ENCODE peak calls at places on chromosomes 4 and X, in seven cellular contexts. One of them, this sample, is unnamed. For H3K4me1, the result is how much of the 10 kb centered on the place peaks cover.

GRCh38 chr4:159298502-159298901 is 195.6 kb downstream of the RAPGEF2 start:
- DNase-seq in lower lobe of right lung: no peak
- DNase-seq in adrenal gland: no peak
- DNase-seq in tibial nerve: no peak
- DNase-seq in ovary: no peak
- DNase-seq in aorta: no peak
- DNase-seq in PC-3: no peak
- DNase-seq in this sample: no peak

GRCh38 chr4:38241541-38241940 is 281.3 kb downstream of the PTTG2 start:
- DNase-seq in lower lobe of right lung: no peak
- DNase-seq in adrenal gland: no peak
- DNase-seq in tibial nerve: no peak
- DNase-seq in ovary: no peak
- DNase-seq in aorta: no peak
- DNase-seq in PC-3: no peak
- DNase-seq in this sample: no peak

GRCh38 chr4:11635336-11635735 is 206.6 kb upstream of the HS3ST1 start:
- DNase-seq in lower lobe of right lung: no peak
- DNase-seq in adrenal gland: no peak
- DNase-seq in tibial nerve: no peak
- DNase-seq in ovary: no peak
- DNase-seq in aorta: no peak
- DNase-seq in PC-3: peak
- DNase-seq in this sample: no peak

GRCh38 chr4:124449881-124450280 is 262.7 kb downstream of the ANKRD50 start:
- DNase-seq in lower lobe of right lung: no peak
- DNase-seq in adrenal gland: no peak
- DNase-seq in tibial nerve: no peak
- DNase-seq in ovary: no peak
- DNase-seq in aorta: no peak
- DNase-seq in PC-3: no peak
- DNase-seq in this sample: no peak

GRCh38 chr4:132266374-132266773 is 882.7 kb upstream of the PCDH10 start:
- DNase-seq in lower lobe of right lung: no peak
- DNase-seq in adrenal gland: no peak
- DNase-seq in tibial nerve: no peak
- DNase-seq in ovary: no peak
- DNase-seq in aorta: no peak
- DNase-seq in PC-3: no peak
- DNase-seq in this sample: no peak

GRCh38 chrX:46770006-46770816 is 11.3 kb upstream of the SLC9A7 start:
- DNase-seq in lower lobe of right lung: no peak
- DNase-seq in adrenal gland: peak
- DNase-seq in tibial nerve: no peak
- DNase-seq in ovary: no peak
- DNase-seq in aorta: no peak
- DNase-seq in PC-3: peak
- DNase-seq in this sample: no peak

GRCh38 chrX:41137589-41137988 is 52.3 kb downstream of the USP9X start:
- DNase-seq in lower lobe of right lung: no peak
- DNase-seq in adrenal gland: no peak
- DNase-seq in tibial nerve: no peak
- DNase-seq in ovary: no peak
- DNase-seq in aorta: no peak
- DNase-seq in PC-3: peak
- DNase-seq in this sample: no peak

GRCh38 chr4:69497081-69497480 is 1.4 kb upstream of the UGT2B4 start:
- DNase-seq in lower lobe of right lung: no peak
- DNase-seq in adrenal gland: no peak
- DNase-seq in tibial nerve: no peak
- DNase-seq in ovary: no peak
- DNase-seq in aorta: no peak
- DNase-seq in PC-3: peak
- DNase-seq in this sample: no peak

GRCh38 chr4:121711263-121712000 is 14.7 kb upstream of the ANXA5 start:
- DNase-seq in lower lobe of right lung: peak
- DNase-seq in adrenal gland: peak
- DNase-seq in tibial nerve: peak
- DNase-seq in ovary: peak
- DNase-seq in aorta: peak
- DNase-seq in PC-3: peak
- DNase-seq in this sample: peak

GRCh38 chr4:74904509-74904908 is 28.4 kb upstream of the PARM1 start:
- DNase-seq in lower lobe of right lung: no peak
- DNase-seq in adrenal gland: no peak
- DNase-seq in tibial nerve: no peak
- DNase-seq in ovary: no peak
- DNase-seq in aorta: no peak
- DNase-seq in PC-3: no peak
- DNase-seq in this sample: no peak

GRCh38 chr4:14155803-14156202 is 528.3 kb upstream of the BOD1L1 start:
- DNase-seq in lower lobe of right lung: no peak
- DNase-seq in adrenal gland: no peak
- DNase-seq in tibial nerve: no peak
- DNase-seq in ovary: no peak
- DNase-seq in aorta: no peak
- DNase-seq in PC-3: no peak
- DNase-seq in this sample: no peak

GRCh38 chr4:7630559-7631287 is 196.0 kb upstream of the PSAPL1 start:
- DNase-seq in lower lobe of right lung: peak
- DNase-seq in adrenal gland: peak
- DNase-seq in tibial nerve: peak
- DNase-seq in ovary: peak
- DNase-seq in aorta: peak
- DNase-seq in PC-3: peak
- DNase-seq in this sample: peak

DNA sequence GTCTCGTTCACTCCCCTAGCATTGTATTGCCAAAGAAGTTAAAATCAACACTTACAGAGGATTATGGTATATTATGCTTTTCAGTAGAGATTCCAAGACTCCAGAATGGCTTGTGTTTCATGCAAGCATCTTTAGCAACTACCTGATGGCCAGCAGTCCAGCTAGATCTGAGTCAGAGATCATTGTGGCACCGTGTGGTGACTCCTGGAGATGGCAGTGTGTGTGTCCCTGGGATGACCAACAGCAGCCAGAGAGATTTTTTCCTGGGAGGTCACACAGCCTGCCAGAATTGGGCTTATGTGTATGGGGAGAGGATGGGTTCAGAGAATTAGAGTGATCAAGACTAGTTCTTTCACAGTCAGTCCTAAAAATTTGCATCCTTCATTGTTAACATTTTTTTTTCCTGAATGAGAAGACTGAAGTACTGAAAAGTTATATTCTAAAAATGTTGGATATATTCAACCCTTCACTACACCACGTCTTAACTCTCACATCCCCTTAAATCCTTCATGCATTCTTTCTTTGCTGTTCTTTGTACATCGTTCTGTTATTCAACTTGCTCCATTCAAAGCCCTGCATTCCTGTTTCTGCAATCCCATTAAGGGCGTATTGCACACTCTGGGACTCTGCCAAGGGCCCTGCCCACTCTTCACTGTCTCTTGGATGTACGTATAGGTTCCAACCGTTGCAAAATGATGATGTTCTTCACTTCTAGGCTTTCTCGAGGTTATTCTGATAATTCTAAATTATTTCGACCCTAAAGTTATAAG is 12.4 kb downstream of the TENM3 start:
- DNase-seq in lower lobe of right lung: no peak
- DNase-seq in adrenal gland: no peak
- DNase-seq in tibial nerve: no peak
- DNase-seq in ovary: no peak
- DNase-seq in aorta: no peak
- DNase-seq in PC-3: no peak
- DNase-seq in this sample: no peak
- H3K27ac ChIP-seq in lower lobe of right lung: no peak
- H3K27ac ChIP-seq in adrenal gland: no peak
- H3K27ac ChIP-seq in tibial nerve: no peak
- H3K27ac ChIP-seq in ovary: no peak
- H3K27ac ChIP-seq in aorta: no peak
- H3K27ac ChIP-seq in PC-3: no peak
- H3K27ac ChIP-seq in this sample: no peak

GRCh38 chr4:148441624-148441985 is 609 bp downstream of the NR3C2 start:
- DNase-seq in lower lobe of right lung: no peak
- DNase-seq in adrenal gland: peak
- DNase-seq in tibial nerve: no peak
- DNase-seq in ovary: no peak
- DNase-seq in aorta: no peak
- DNase-seq in PC-3: peak
- DNase-seq in this sample: no peak

GRCh38 chr4:148437439-148437838 is 4.8 kb downstream of the NR3C2 start:
- DNase-seq in lower lobe of right lung: no peak
- DNase-seq in adrenal gland: no peak
- DNase-seq in tibial nerve: no peak
- DNase-seq in ovary: no peak
- DNase-seq in aorta: no peak
- DNase-seq in PC-3: no peak
- DNase-seq in this sample: no peak

GRCh38 chr4:148436512-148436911 is 5.7 kb downstream of the NR3C2 start:
- DNase-seq in lower lobe of right lung: no peak
- DNase-seq in adrenal gland: no peak
- DNase-seq in tibial nerve: no peak
- DNase-seq in ovary: no peak
- DNase-seq in aorta: no peak
- DNase-seq in PC-3: no peak
- DNase-seq in this sample: no peak

GRCh38 chr4:148435654-148436406 is 6.4 kb downstream of the NR3C2 start:
- DNase-seq in lower lobe of right lung: no peak
- DNase-seq in adrenal gland: no peak
- DNase-seq in tibial nerve: no peak
- DNase-seq in ovary: peak
- DNase-seq in aorta: no peak
- DNase-seq in PC-3: no peak
- DNase-seq in this sample: peak

DNA sequence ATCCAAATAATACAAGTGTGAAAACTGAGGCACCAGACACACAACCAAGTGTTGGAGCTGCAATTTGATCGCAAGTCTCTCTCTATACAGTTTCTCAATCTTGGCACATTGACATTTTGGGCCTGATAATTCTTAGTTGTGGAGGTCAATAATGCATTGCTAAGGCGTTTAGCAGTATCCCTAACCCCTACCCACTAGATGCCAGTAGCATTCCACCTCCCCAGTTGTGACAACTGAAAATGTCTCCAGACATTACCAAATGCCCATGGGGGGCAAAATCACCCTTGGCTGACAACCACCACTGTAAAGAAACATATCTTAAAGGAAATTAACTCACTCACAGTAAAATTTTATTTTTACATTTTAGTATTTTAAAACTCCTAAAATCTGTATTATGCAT is 4.2 kb downstream of the NR3C2 start:
- DNase-seq in lower lobe of right lung: no peak
- DNase-seq in adrenal gland: no peak
- DNase-seq in tibial nerve: no peak
- DNase-seq in ovary: no peak
- DNase-seq in aorta: no peak
- DNase-seq in PC-3: no peak
- DNase-seq in this sample: no peak
- H3K4me1 ChIP-seq in lower lobe of right lung: half or more
- H3K4me1 ChIP-seq in adrenal gland: under half
- H3K4me1 ChIP-seq in tibial nerve: half or more
- H3K4me1 ChIP-seq in ovary: under half
- H3K4me1 ChIP-seq in aorta: under half
- H3K4me1 ChIP-seq in PC-3: under half
- H3K4me1 ChIP-seq in this sample: under half

DNA sequence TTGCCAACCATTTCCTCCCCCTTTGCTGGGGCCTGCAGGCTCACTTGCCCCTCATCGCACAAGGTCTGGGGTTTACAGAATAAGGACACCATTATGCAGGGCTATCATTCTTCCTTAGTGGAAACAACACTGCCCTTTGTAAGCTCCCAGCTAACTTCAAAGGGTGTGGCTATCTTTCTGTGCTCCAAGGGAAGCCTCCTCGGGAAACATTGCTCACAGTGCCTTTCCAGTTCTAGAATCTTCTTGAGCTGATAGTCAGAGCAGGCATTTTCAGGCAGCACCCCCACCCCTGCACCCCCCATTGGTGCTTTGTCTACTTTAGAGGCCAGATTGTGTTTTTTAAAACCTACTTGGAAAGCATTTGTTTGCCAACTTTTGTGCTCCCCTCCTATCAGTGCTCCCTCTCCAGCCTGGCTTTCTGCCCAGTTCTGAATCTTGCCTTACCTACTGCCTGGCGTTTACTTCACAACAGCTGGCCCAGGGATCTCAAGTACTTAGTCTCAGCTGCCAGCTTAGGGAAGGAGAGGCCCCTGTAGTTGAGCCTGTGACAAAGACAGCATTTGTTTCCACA is 53.5 kb downstream of the PLAC1 start:
- DNase-seq in lower lobe of right lung: peak
- DNase-seq in adrenal gland: peak
- DNase-seq in tibial nerve: no peak
- DNase-seq in ovary: peak
- DNase-seq in aorta: no peak
- DNase-seq in PC-3: peak
- DNase-seq in this sample: no peak
- H3K27ac ChIP-seq in lower lobe of right lung: no peak
- H3K27ac ChIP-seq in adrenal gland: no peak
- H3K27ac ChIP-seq in tibial nerve: no peak
- H3K27ac ChIP-seq in ovary: no peak
- H3K27ac ChIP-seq in aorta: no peak
- H3K27ac ChIP-seq in PC-3: peak
- H3K27ac ChIP-seq in this sample: peak

GRCh38 chr4:26323807-26324206 is 3.0 kb downstream of the RBPJ start:
- DNase-seq in lower lobe of right lung: no peak
- DNase-seq in adrenal gland: no peak
- DNase-seq in tibial nerve: no peak
- DNase-seq in ovary: no peak
- DNase-seq in aorta: no peak
- DNase-seq in PC-3: no peak
- DNase-seq in this sample: no peak

GRCh38 chr4:26322349-26322748 is 1.5 kb downstream of the RBPJ start:
- DNase-seq in lower lobe of right lung: no peak
- DNase-seq in adrenal gland: no peak
- DNase-seq in tibial nerve: no peak
- DNase-seq in ovary: no peak
- DNase-seq in aorta: no peak
- DNase-seq in PC-3: no peak
- DNase-seq in this sample: no peak

GRCh38 chr4:26326791-26327190 is 6.0 kb downstream of the RBPJ start:
- DNase-seq in lower lobe of right lung: no peak
- DNase-seq in adrenal gland: no peak
- DNase-seq in tibial nerve: no peak
- DNase-seq in ovary: no peak
- DNase-seq in aorta: no peak
- DNase-seq in PC-3: peak
- DNase-seq in this sample: no peak

GRCh38 chr4:26321326-26322276 is 787 bp downstream of the RBPJ start:
- DNase-seq in lower lobe of right lung: peak
- DNase-seq in adrenal gland: peak
- DNase-seq in tibial nerve: no peak
- DNase-seq in ovary: peak
- DNase-seq in aorta: peak
- DNase-seq in PC-3: no peak
- DNase-seq in this sample: peak

DNA sequence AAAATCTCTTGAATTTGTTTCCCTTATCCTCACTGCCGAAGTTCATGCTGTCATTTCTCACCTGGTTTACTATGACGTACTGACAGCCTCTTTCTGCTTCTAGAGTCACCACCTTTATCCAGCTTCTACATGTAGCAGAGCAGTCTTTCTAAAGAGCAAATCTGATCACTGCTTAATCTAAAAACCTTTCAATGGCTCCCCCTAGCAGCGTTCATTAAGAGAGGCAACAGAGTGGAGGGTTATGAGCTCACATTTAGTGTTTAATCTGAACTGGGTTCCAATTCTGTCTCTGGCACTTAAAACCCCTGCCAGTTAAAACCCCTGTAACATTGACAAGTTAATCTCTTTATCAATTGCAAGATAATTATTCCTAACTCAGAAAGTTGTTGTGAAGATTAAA is 4.4 kb downstream of the RBPJ start:
- DNase-seq in lower lobe of right lung: no peak
- DNase-seq in adrenal gland: no peak
- DNase-seq in tibial nerve: no peak
- DNase-seq in ovary: no peak
- DNase-seq in aorta: no peak
- DNase-seq in PC-3: peak
- DNase-seq in this sample: no peak
- H3K4me1 ChIP-seq in lower lobe of right lung: under half
- H3K4me1 ChIP-seq in adrenal gland: under half
- H3K4me1 ChIP-seq in tibial nerve: half or more
- H3K4me1 ChIP-seq in ovary: under half
- H3K4me1 ChIP-seq in aorta: under half
- H3K4me1 ChIP-seq in PC-3: under half
- H3K4me1 ChIP-seq in this sample: under half